ENCODE peak calls at places on chromosomes 11 and 22, in four cellular contexts. Q is K562, F is WTC11, S is HepG2. Z is an unnamed sample.

GRCh38 chr11:86201371-86201770 is 43.2 kb upstream of the EED start:
- DNase-seq in Q (no peak), F (no peak), S (no peak), Z (no peak)

GRCh38 chr11:32002311-32002710 is 88.6 kb upstream of the RCN1 start:
- DNase-seq in Q (no peak), F (no peak), S (no peak), Z (no peak)

GRCh38 chr11:86313793-86314192 is 11.8 kb downstream of the HIKESHI start:
- DNase-seq in Q (no peak), F (no peak), S (no peak), Z (no peak)

GRCh38 chr22:24240381-24240780 is 4.5 kb downstream of the GGT5 start:
- DNase-seq in Q (no peak), F (no peak), S (no peak), Z (no peak)

GRCh38 chr11:27599217-27599616 is 92.6 kb upstream of the LIN7C start:
- DNase-seq in Q (no peak), F (peak), S (no peak), Z (no peak)

GRCh38 chr22:19105867-19106802 is 16.1 kb downstream of the DGCR2 start:
- DNase-seq in Q (peak), F (peak), S (no peak), Z (no peak)

GRCh38 chr11:118635237-118635591 is 27.8 kb downstream of the PHLDB1 start:
- DNase-seq in Q (no peak), F (peak), S (no peak), Z (no peak)

GRCh38 chr11:130124096-130124495 is 35.5 kb upstream of the ST14 start:
- DNase-seq in Q (no peak), F (no peak), S (peak), Z (no peak)

GRCh38 chr11:2542406-2542805 is 97.6 kb downstream of the KCNQ1 start:
- DNase-seq in Q (no peak), F (no peak), S (no peak), Z (no peak)

GRCh38 chr11:17978553-17979287 is 34.1 kb downstream of the SERGEF start:
- DNase-seq in Q (peak), F (peak), S (peak), Z (no peak)

GRCh38 chr11:20162824-20163777 is 2.8 kb upstream of the DBX1 start:
- DNase-seq in Q (no peak), F (peak), S (no peak), Z (no peak)

GRCh38 chr11:113567097-113567496 is 91.9 kb upstream of the DRD2 start:
- DNase-seq in Q (no peak), F (no peak), S (no peak), Z (no peak)

GRCh38 chr11:69430566-69430965 is 50.9 kb upstream of the LINC01488 start:
- DNase-seq in Q (no peak), F (no peak), S (peak), Z (no peak)

GRCh38 chr11:111635706-111636045 is 33.4 kb downstream of the SIK2 start:
- DNase-seq in Q (peak), F (no peak), S (no peak), Z (no peak)

GRCh38 chr11:124762624-124763155 is 600 bp upstream of the ESAM start:
- DNase-seq in Q (peak), F (peak), S (no peak), Z (no peak)

GRCh38 chr11:44333271-44334218 is 23.6 kb upstream of the ALX4 start:
- DNase-seq in Q (peak), F (no peak), S (peak), Z (no peak)

GRCh38 chr11:34427171-34427805 is 11.4 kb upstream of the CAT start:
- DNase-seq in Q (no peak), F (no peak), S (peak), Z (no peak)

GRCh38 chr22:27639180-27640086 is 162.1 kb downstream of the MN1 start:
- DNase-seq in Q (no peak), F (no peak), S (no peak), Z (no peak)

GRCh38 chr11:45259607-45260006 is 26.5 kb downstream of the SYT13 start:
- DNase-seq in Q (no peak), F (no peak), S (peak), Z (no peak)

GRCh38 chr11:23021287-23021863 is 161.1 kb upstream of the CCDC179 start:
- DNase-seq in Q (peak), F (peak), S (peak), Z (no peak)

GRCh38 chr11:131923309-131923708 is 552.9 kb downstream of the NTM start:
- DNase-seq in Q (no peak), F (no peak), S (no peak), Z (no peak)

GRCh38 chr11:93570759-93571413 is 27.7 kb upstream of the SMCO4 start:
- DNase-seq in Q (no peak), F (no peak), S (peak), Z (no peak)

GRCh38 chr22:39932918-39933649 is 27.1 kb upstream of the TMA7B start:
- DNase-seq in Q (peak), F (peak), S (peak), Z (no peak)

GRCh38 chr11:114172871-114173444 is 113.4 kb downstream of the ZBTB16 start:
- DNase-seq in Q (no peak), F (no peak), S (no peak), Z (no peak)

GRCh38 chr11:110186867-110187266 is 93.7 kb downstream of the ZC3H12C start:
- DNase-seq in Q (no peak), F (no peak), S (no peak), Z (no peak)

GRCh38 chr22:22343603-22344276 is 99.2 kb downstream of the VPREB1 start:
- DNase-seq in Q (no peak), F (no peak), S (no peak), Z (no peak)

GRCh38 chr22:29751669-29752068 is 15.1 kb downstream of the ZMAT5 start:
- DNase-seq in Q (no peak), F (no peak), S (no peak), Z (no peak)
- TF ChIP-seq NR2C2 in Q (no peak), F (no peak), S (no peak), Z (no peak)

GRCh38 chr11:123482225-123482624 is 52.2 kb downstream of the GRAMD1B start:
- DNase-seq in Q (no peak), F (no peak), S (no peak), Z (no peak)
- TF ChIP-seq NR2C2 in Q (no peak), F (no peak), S (no peak), Z (no peak)

GRCh38 chr22:44940121-44940520 is 69.7 kb downstream of the PHF21B start:
- DNase-seq in Q (no peak), F (peak), S (no peak), Z (no peak)
- TF ChIP-seq NR2C2 in Q (no peak), F (no peak), S (no peak), Z (no peak)

GRCh38 chr11:123308077-123308476 is 113.0 kb upstream of the CLMP start:
- DNase-seq in Q (no peak), F (no peak), S (no peak), Z (peak)
- TF ChIP-seq NR2C2 in Q (no peak), F (no peak), S (no peak), Z (no peak)

GRCh38 chr11:77374611-77375031 is 73.1 kb upstream of the GDPD4 start:
- DNase-seq in Q (no peak), F (no peak), S (no peak), Z (no peak)

GRCh38 chr11:77375114-77375513 is 73.6 kb upstream of the GDPD4 start:
- DNase-seq in Q (no peak), F (no peak), S (no peak), Z (no peak)

GRCh38 chr11:77379917-77380316 is 78.4 kb upstream of the GDPD4 start:
- DNase-seq in Q (no peak), F (no peak), S (no peak), Z (no peak)

GRCh38 chr11:77379253-77379652 is 77.8 kb upstream of the GDPD4 start:
- DNase-seq in Q (no peak), F (no peak), S (no peak), Z (no peak)

DNA sequence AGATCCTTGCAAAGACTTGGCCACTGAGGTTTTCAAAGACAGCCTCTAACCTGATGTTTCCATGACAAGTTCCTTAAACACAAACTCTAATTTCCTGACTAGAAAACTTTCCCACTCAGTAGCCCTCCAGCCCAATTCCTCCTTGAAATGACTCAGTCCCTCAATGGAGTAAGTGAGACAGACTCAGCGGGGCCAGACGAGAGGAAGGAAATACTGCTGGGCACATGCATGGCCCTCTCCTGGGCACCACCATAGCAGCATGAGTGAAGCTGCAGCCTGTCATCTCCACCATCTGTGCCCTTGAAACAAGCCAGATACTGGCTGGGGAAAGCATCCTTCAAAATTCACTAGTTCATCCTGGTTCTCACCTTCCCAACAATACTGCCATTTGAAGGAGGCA is 76.2 kb upstream of the GDPD4 start:
- DNase-seq in Q (no peak), F (no peak), S (no peak), Z (no peak)
- TF ChIP-seq NR2C2 in Q (no peak), F (no peak), S (no peak), Z (no peak)

GRCh38 chr22:33467718-33468117 is 409.5 kb upstream of the SYN3 start:
- DNase-seq in Q (no peak), F (no peak), S (no peak), Z (no peak)

GRCh38 chr22:33464698-33465097 is 406.5 kb upstream of the SYN3 start:
- DNase-seq in Q (no peak), F (no peak), S (no peak), Z (no peak)

GRCh38 chr22:33461698-33462434 is 403.7 kb upstream of the SYN3 start:
- DNase-seq in Q (no peak), F (no peak), S (no peak), Z (no peak)

GRCh38 chr22:33467067-33467466 is 408.9 kb upstream of the SYN3 start:
- DNase-seq in Q (no peak), F (no peak), S (no peak), Z (no peak)

DNA sequence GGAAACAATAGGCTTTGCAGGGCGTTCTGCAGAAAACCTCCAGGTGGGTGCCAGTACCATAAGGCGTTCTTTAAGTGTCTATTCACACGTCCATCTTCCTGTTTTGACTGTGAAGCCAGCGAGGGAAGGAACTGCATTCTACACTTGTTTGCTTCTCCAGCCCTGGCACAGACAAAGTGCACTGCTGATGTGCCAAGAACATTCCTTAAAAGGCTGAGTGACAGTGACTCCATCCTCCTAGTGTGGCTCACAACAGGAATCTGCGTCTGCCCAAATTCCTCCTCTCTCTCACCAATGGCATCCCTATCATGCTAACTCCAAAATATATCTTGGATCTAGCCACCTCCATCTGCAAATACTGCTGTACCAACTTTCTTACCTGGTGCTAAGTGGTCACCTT is 407.4 kb upstream of the SYN3 start:
- DNase-seq in Q (no peak), F (no peak), S (no peak), Z (no peak)
- TF ChIP-seq NR2C2 in Q (no peak), F (no peak), S (no peak), Z (no peak)

GRCh38 chr11:13388741-13389140 is 74.3 kb downstream of the BTBD10 start:
- DNase-seq in Q (no peak), F (no peak), S (no peak), Z (no peak)

GRCh38 chr11:13386567-13386966 is 76.5 kb downstream of the BTBD10 start:
- DNase-seq in Q (no peak), F (no peak), S (peak), Z (no peak)

DNA sequence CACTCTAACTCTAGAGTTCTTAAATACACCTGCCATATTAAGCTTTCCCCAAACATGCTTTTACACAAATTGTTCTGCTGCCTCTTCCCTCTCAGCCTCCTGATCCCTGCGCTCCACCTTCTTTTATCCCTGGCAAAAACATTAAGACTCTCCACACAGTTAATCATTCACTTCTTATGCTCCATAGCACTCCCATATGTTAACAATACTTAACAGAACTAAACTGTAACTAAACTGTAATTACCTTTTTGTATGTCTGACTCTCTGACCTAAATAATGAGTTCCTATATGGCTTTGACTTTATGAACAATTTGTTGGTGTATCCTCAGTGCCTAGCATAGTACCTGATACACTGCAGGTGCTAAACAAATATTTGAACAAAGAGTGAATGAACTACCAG is 71.8 kb downstream of the BTBD10 start:
- DNase-seq in Q (no peak), F (no peak), S (no peak), Z (no peak)
- TF ChIP-seq NR2C2 in Q (no peak), F (no peak), S (no peak), Z (no peak)

DNA sequence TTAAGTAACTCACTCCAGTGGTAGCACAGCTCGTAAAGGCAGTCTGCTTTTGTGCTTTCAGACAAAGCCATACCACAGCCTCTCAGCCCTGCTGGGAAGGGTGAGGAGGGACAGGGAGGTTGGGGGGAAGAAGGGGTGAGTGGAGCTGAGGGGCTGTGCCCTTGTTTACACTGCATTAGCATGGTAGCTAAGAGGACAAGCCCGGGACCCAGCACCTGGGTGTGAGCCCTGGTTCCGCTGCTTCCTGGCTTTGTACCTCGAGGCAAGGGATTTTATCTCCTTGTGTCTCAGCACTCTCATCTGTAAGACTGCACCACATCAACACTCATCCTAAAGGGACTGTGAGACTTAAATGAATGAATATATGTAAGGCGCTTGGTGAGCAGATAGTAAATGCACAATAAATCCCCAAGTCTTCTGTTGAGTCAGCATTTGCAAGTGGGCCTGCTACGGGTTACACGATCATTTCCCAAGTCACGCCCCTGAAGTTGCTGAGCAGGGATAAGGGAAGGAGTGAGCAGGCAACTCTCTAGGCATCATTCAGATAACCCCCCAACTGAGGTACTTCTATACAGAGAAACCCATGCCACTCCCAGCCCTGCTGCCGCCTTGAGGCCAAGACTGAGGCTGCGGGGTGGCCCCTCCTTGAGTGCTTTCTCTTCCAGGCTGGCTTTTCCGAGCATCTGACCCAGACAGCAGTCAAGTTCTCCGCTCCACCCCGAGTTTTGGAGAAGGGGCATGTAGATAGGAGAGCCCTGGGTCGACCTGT is 7.5 kb downstream of the RASD2 start:
- DNase-seq in Q (peak), F (peak), S (no peak), Z (no peak)
- TF ChIP-seq NR2C2 in Q (no peak), F (no peak), S (no peak), Z (no peak)

GRCh38 chr11:63843042-63843441 is 4.1 kb downstream of the MARK2 start:
- DNase-seq in Q (no peak), F (no peak), S (no peak), Z (no peak)

GRCh38 chr11:63840356-63841060 is 1.6 kb downstream of the MARK2 start:
- DNase-seq in Q (no peak), F (no peak), S (no peak), Z (no peak)

GRCh38 chr11:63839508-63840355 is 822 bp downstream of the MARK2 start:
- DNase-seq in Q (peak), F (no peak), S (no peak), Z (no peak)

GRCh38 chr11:63838682-63839507 is at the start of gene MARK2:
- DNase-seq in Q (peak), F (peak), S (peak), Z (peak)

GRCh38 chr11:63841554-63841953 is 2.6 kb downstream of the MARK2 start:
- DNase-seq in Q (no peak), F (peak), S (no peak), Z (no peak)
- TF ChIP-seq NR2C2 in Q (no peak), F (no peak), S (no peak), Z (no peak)